ENCODE peak calls at places on chromosomes 4 and X, in nine cellular contexts. Y is left lung, R is mammary epithelial cell, I is GM23248, Q is ascending aorta, M is HL-60, L is dorsolateral prefrontal cortex, V is cardiac muscle cell, T is neuronal stem cell. W is an unnamed sample.

GRCh38 chrX:72019487-72019886 is 108.8 kb downstream of the NHSL2 start:
- DNase-seq in Y (no peak), R (no peak), I (no peak), Q (no peak), M (no peak), L (no peak), V (no peak), T (no peak), W (no peak)

GRCh38 chr4:94548571-94548970 is 96.8 kb downstream of the PDLIM5 start:
- DNase-seq in Y (no peak), R (peak), I (peak), Q (no peak), M (peak), L (no peak), V (peak), T (no peak), W (no peak)

GRCh38 chr4:64713256-64713840 is 304.1 kb upstream of the TECRL start:
- DNase-seq in Y (no peak), R (peak), I (peak), Q (no peak), M (no peak), L (no peak), V (peak), T (no peak), W (no peak)

GRCh38 chr4:4200624-4201023 is 26.1 kb downstream of the OTOP1 start:
- DNase-seq in Y (no peak), R (no peak), I (peak), Q (no peak), M (no peak), L (no peak), V (peak), T (no peak), W (no peak)

GRCh38 chr4:83993774-83994173 is 457.9 kb downstream of the GPAT3 start:
- DNase-seq in Y (no peak), R (no peak), I (no peak), Q (no peak), M (no peak), L (no peak), V (no peak), T (no peak), W (no peak)

GRCh38 chr4:119016636-119017035 is 119.0 kb upstream of the MYOZ2 start:
- DNase-seq in Y (no peak), R (no peak), I (peak), Q (no peak), M (no peak), L (no peak), V (peak), T (no peak), W (no peak)

GRCh38 chr4:6840062-6840976 is 57.8 kb downstream of the KIAA0232 start:
- DNase-seq in Y (no peak), R (no peak), I (peak), Q (no peak), M (no peak), L (no peak), V (peak), T (no peak), W (peak)

GRCh38 chr4:116223059-116223732 is 862.2 kb downstream of the TRAM1L1 start:
- DNase-seq in Y (no peak), R (no peak), I (no peak), Q (no peak), M (no peak), L (no peak), V (no peak), T (no peak), W (no peak)

GRCh38 chrX:123590842-123591491 is 141.9 kb downstream of the THOC2 start:
- DNase-seq in Y (no peak), R (peak), I (peak), Q (no peak), M (no peak), L (no peak), V (peak), T (no peak), W (no peak)

GRCh38 chr4:140806175-140806574 is 50.0 kb upstream of the TBC1D9 start:
- DNase-seq in Y (no peak), R (no peak), I (no peak), Q (no peak), M (no peak), L (no peak), V (no peak), T (no peak), W (no peak)

GRCh38 chr4:140800686-140801085 is 44.5 kb upstream of the TBC1D9 start:
- DNase-seq in Y (no peak), R (no peak), I (no peak), Q (no peak), M (no peak), L (no peak), V (no peak), T (no peak), W (no peak)

GRCh38 chr4:140805293-140805692 is 49.1 kb upstream of the TBC1D9 start:
- DNase-seq in Y (no peak), R (no peak), I (no peak), Q (no peak), M (no peak), L (no peak), V (no peak), T (no peak), W (no peak)

GRCh38 chr4:140799686-140800225 is 43.6 kb upstream of the TBC1D9 start:
- DNase-seq in Y (no peak), R (no peak), I (no peak), Q (no peak), M (no peak), L (no peak), V (no peak), T (no peak), W (no peak)

DNA sequence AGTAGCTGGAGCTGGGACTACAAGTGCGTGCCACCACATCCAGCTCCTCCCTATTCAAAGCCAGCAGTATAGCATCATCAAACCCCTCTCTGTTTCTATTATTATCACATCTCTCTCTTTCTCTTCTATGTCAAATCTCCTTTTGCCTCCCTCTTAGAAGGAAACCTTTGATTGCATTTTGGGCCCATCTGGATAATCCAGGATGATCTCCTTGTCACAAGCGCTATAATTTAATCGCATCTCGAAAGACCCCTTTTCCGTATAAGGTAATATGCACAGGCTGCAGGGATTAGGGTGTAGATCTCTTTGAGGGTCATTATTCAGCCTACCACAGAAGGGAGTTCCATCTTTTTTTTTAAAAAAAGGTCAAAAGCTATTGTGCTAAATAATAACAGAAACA is 46.4 kb upstream of the TBC1D9 start:
- DNase-seq in Y (no peak), R (no peak), I (no peak), Q (no peak), M (no peak), L (no peak), V (no peak), T (no peak), W (no peak)
- H3K27ac ChIP-seq in Y (no peak), R (no peak), I (no peak), Q (no peak), M (no peak), L (no peak), V (no peak), T (no peak), W (no peak)

GRCh38 chr4:971670-972500 is 1.5 kb downstream of the DGKQ start:
- DNase-seq in Y (no peak), R (no peak), I (peak), Q (no peak), M (no peak), L (no peak), V (no peak), T (no peak), W (no peak)

GRCh38 chr4:970854-971520 is 2.4 kb downstream of the DGKQ start:
- DNase-seq in Y (no peak), R (no peak), I (peak), Q (no peak), M (no peak), L (no peak), V (no peak), T (no peak), W (no peak)

GRCh38 chr4:974668-975067 is 1.3 kb upstream of the DGKQ start:
- DNase-seq in Y (no peak), R (no peak), I (no peak), Q (no peak), M (no peak), L (no peak), V (no peak), T (no peak), W (no peak)

GRCh38 chr4:972651-973424 is 531 bp downstream of the DGKQ start:
- DNase-seq in Y (peak), R (peak), I (peak), Q (no peak), M (no peak), L (peak), V (peak), T (no peak), W (no peak)

DNA sequence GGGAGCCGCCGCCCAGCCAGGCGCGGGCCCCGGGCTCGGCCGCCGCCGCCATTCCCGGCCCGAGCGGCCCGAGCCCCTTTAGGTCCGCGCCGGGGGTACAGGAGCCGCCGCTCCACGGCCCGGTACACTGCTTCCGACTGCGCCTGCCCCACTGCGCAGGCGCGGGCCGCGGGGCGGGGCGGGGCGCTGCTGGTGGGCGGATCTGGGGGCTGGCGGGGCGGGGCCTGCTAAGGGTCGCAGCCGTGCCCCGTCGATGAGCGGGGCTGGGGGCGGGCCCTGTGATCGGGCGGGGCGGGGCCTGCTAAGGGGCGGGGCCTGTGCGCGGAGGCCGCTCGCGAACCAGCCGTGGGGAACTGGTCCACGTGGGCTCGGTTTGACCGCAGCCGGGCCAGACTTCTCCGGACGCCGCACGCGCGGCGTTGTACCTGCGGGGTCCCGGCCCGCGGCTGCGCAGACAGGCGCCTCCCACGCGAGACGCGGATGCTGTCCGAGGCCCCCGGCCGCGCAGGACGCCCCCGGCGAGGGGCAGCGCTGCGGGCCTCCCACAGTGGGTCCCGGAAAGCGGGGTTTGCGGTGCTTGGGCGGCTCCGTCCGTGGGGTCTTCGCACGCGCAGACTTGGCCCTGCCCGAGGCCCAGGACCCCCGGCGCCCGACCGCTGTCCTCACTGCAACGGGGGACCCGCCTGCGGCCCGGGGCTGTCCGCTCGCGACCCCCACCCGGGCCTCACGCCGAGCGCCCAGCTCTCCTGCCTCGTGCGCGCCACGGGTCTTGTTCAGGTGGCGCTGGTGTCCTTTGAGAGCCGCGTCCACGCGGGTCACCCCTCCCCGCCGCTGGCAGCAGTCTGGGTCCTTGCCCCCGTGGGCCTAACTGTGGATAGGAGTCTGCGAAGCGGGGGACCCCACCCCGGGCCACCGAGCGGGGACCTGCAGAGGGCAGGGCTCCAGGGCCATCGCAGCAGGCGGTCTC is at the start of gene DGKQ:
- DNase-seq in Y (peak), R (peak), I (peak), Q (peak), M (peak), L (peak), V (peak), T (peak), W (peak)
- H3K27ac ChIP-seq in Y (no peak), R (no peak), I (no peak), Q (no peak), M (no peak), L (no peak), V (no peak), T (no peak), W (no peak)

GRCh38 chrX:99800016-99800415 is 610.1 kb downstream of the PCDH19 start:
- DNase-seq in Y (no peak), R (no peak), I (no peak), Q (no peak), M (no peak), L (no peak), V (no peak), T (no peak), W (no peak)
- H3K27ac ChIP-seq in Y (no peak), R (no peak), I (no peak), Q (no peak), M (no peak), L (no peak), V (no peak), T (no peak), W (no peak)

DNA sequence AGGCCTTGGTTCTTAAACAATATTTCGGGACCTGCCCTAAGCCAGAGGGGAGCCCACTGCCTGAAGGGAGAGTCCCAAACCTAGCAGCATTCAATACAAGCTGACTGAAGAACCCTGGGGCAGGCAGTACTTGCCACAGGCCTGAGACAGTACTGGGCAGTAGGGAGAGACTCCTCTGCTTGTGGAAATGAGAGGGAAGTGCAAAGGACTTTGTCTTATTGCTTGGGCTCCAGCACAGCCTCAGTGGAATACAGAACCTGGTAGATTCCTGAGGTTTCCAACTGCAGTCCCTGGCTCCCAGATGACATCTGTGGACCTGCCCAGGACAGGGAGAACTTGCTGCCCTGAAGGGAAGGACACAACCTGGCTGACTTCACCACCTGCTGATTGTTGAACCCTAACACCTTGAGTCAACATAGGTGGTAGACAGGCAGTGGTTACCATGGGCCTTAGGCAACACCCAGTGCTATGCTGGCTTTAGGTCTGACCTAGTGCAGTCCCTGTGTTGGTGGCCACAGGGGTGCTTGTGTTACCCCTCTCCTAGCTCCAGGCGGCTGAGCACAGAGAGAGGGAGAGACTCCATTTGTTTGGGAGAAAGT is 20.3 kb upstream of the ABCG2 start:
- DNase-seq in Y (no peak), R (no peak), I (no peak), Q (no peak), M (no peak), L (no peak), V (no peak), T (no peak), W (no peak)
- H3K27ac ChIP-seq in Y (no peak), R (peak), I (no peak), Q (no peak), M (peak), L (no peak), V (no peak), T (no peak), W (no peak)

DNA sequence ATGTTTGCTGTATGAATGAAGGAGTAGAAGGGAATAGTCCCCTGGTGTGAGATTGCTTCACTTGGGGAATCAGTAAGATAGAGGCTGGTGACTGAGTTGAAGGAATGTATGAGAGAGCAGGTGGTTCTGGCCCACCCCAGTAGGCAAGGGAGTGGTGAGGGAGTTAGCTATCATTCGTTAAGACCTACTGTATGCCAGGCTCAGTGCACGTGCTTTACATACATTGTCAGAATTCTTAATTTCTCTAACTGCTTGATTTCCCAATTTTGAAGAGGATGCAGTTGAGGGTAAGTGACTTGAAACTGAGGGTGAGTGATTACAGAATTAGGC is 700 bp downstream of the VMA21 start:
- DNase-seq in Y (no peak), R (no peak), I (no peak), Q (no peak), M (no peak), L (no peak), V (no peak), T (no peak), W (no peak)
- H3K27ac ChIP-seq in Y (no peak), R (peak), I (peak), Q (peak), M (peak), L (no peak), V (peak), T (no peak), W (peak)

GRCh38 chrX:69510137-69510715 is 6.1 kb downstream of the NALF2 start:
- DNase-seq in Y (no peak), R (no peak), I (no peak), Q (no peak), M (no peak), L (no peak), V (no peak), T (no peak), W (no peak)
- H3K27ac ChIP-seq in Y (no peak), R (no peak), I (no peak), Q (no peak), M (no peak), L (no peak), V (no peak), T (no peak), W (no peak)

DNA sequence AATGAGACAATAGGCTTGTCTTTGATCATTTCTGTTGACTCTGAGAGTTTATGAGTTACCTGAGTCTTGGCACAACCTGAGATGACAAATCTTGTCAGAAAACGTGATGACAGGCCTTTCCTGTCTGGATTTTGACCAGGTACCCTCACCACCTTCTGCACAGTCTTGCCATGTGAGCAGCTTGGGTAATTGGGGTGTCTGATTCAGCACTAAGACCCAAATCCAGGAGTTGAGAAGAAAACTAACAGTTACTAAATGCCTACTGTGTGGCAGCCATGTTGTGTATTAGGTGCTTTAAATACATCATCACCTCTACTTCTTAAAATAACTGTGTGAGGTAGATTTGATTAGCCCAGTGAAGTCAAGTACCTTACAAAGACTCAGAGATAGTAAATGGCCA is 2.7 kb downstream of the EREG start:
- DNase-seq in Y (no peak), R (no peak), I (no peak), Q (no peak), M (no peak), L (no peak), V (no peak), T (no peak), W (no peak)
- H3K27ac ChIP-seq in Y (no peak), R (peak), I (no peak), Q (no peak), M (no peak), L (no peak), V (no peak), T (no peak), W (no peak)

GRCh38 chr4:101328063-101328602 is 19.2 kb downstream of the PPP3CA start:
- DNase-seq in Y (no peak), R (no peak), I (no peak), Q (no peak), M (no peak), L (no peak), V (no peak), T (no peak), W (no peak)

GRCh38 chr4:101322743-101323142 is 24.6 kb downstream of the PPP3CA start:
- DNase-seq in Y (no peak), R (no peak), I (no peak), Q (no peak), M (no peak), L (no peak), V (no peak), T (no peak), W (no peak)

GRCh38 chr4:101321481-101322042 is 25.8 kb downstream of the PPP3CA start:
- DNase-seq in Y (no peak), R (peak), I (peak), Q (no peak), M (peak), L (no peak), V (peak), T (no peak), W (no peak)

GRCh38 chr4:101331017-101331416 is 16.3 kb downstream of the PPP3CA start:
- DNase-seq in Y (no peak), R (peak), I (peak), Q (no peak), M (no peak), L (no peak), V (no peak), T (no peak), W (no peak)

DNA sequence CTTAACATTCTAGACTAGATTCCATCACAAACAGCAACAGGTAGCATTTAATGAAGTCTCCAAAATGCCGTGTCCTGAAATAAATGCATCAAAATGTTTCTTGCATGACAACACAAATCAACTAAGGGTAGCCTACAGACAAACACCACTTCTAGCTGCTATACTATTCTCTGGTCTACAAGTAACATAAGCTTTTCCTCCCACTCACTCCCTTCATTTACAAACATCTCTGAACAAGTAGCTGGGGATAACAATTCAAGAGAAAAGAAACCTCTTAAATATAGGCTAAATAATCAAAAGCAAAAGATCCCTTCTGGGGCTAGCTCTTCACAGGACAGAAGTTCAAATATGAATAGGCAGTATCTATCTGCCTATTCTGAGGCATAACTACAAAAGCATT is 20.7 kb downstream of the PPP3CA start:
- DNase-seq in Y (no peak), R (no peak), I (no peak), Q (no peak), M (no peak), L (no peak), V (no peak), T (no peak), W (no peak)
- H3K27ac ChIP-seq in Y (no peak), R (no peak), I (no peak), Q (no peak), M (no peak), L (no peak), V (no peak), T (no peak), W (no peak)

DNA sequence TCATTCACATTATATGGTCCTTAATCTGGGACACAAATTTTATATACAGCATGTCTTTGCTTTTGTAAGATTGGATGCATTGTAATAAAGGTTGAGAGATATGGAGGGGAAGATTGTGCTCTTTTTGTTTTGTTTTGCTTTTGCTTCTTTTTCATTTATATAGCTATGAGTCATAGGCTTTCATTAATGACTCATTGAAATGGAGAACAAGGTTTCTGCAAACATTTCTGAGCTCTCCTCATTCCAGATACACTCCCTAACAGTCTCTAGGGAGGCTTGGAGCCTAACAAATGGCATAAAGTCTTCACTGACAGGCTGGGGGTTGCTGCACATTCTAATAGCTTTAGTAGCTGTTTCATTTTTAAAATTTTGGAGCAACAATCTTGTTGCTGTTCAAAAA is 21.4 kb downstream of the PCDH18 start:
- DNase-seq in Y (no peak), R (peak), I (peak), Q (no peak), M (no peak), L (no peak), V (peak), T (no peak), W (no peak)
- H3K27ac ChIP-seq in Y (peak), R (no peak), I (peak), Q (peak), M (no peak), L (no peak), V (no peak), T (no peak), W (no peak)